ENCODE peak calls at places on chromosomes 5 and 9, in seven cellular contexts. One of them, this sample, is unnamed.

GRCh38 chr5:64954518-64954917 is 185.8 kb downstream of the CWC27 start:
- DNase-seq in spleen: no peak
- DNase-seq in AG04449: no peak
- DNase-seq in activated CD8-positive, alpha-beta T cell treated with anti-CD3 and anti-CD28 coated beads, Interleukin-2, amount 10 ng/mL, durations not matched to agents 7 days and 5 days: no peak
- DNase-seq in EL: no peak
- DNase-seq in PC-9: no peak
- DNase-seq in stimulated activated CD8-positive, alpha-beta memory T cell treated with anti-CD3 and anti-CD28 coated beads, Interleukin-4, amount 100 ng/mL, for 48 hours: no peak
- DNase-seq in this sample: no peak

GRCh38 chr5:172007795-172008465 is 1.5 kb upstream of the FBXW11 start:
- DNase-seq in AG04449: no peak
- DNase-seq in PC-9: no peak
- DNase-seq in activated CD8-positive, alpha-beta T cell treated with anti-CD3 and anti-CD28 coated beads, Interleukin-2, amount 10 ng/mL, durations not matched to agents 7 days and 5 days: no peak
- DNase-seq in stimulated activated CD8-positive, alpha-beta memory T cell treated with anti-CD3 and anti-CD28 coated beads, Interleukin-4, amount 100 ng/mL, for 48 hours: no peak
- DNase-seq in spleen: peak
- DNase-seq in EL: peak
- DNase-seq in this sample: no peak

GRCh38 chr5:143828710-143829109 is 16.7 kb downstream of the HMHB1 start:
- DNase-seq in PC-9: no peak
- DNase-seq in activated CD8-positive, alpha-beta T cell treated with anti-CD3 and anti-CD28 coated beads, Interleukin-2, amount 10 ng/mL, durations not matched to agents 7 days and 5 days: peak
- DNase-seq in spleen: no peak
- DNase-seq in stimulated activated CD8-positive, alpha-beta memory T cell treated with anti-CD3 and anti-CD28 coated beads, Interleukin-4, amount 100 ng/mL, for 48 hours: peak
- DNase-seq in AG04449: no peak
- DNase-seq in EL: no peak
- DNase-seq in this sample: no peak

GRCh38 chr5:180138214-180138975 is 66.8 kb upstream of the RNF130 start:
- DNase-seq in EL: no peak
- DNase-seq in spleen: no peak
- DNase-seq in activated CD8-positive, alpha-beta T cell treated with anti-CD3 and anti-CD28 coated beads, Interleukin-2, amount 10 ng/mL, durations not matched to agents 7 days and 5 days: peak
- DNase-seq in AG04449: no peak
- DNase-seq in stimulated activated CD8-positive, alpha-beta memory T cell treated with anti-CD3 and anti-CD28 coated beads, Interleukin-4, amount 100 ng/mL, for 48 hours: no peak
- DNase-seq in PC-9: no peak
- DNase-seq in this sample: peak

GRCh38 chr5:156693113-156693512 is 157.0 kb upstream of the PPP1R2B start:
- DNase-seq in PC-9: no peak
- DNase-seq in EL: no peak
- DNase-seq in AG04449: no peak
- DNase-seq in activated CD8-positive, alpha-beta T cell treated with anti-CD3 and anti-CD28 coated beads, Interleukin-2, amount 10 ng/mL, durations not matched to agents 7 days and 5 days: no peak
- DNase-seq in stimulated activated CD8-positive, alpha-beta memory T cell treated with anti-CD3 and anti-CD28 coated beads, Interleukin-4, amount 100 ng/mL, for 48 hours: no peak
- DNase-seq in spleen: no peak
- DNase-seq in this sample: no peak

GRCh38 chr9:18739641-18740318 is 265.8 kb downstream of the ADAMTSL1 start:
- DNase-seq in stimulated activated CD8-positive, alpha-beta memory T cell treated with anti-CD3 and anti-CD28 coated beads, Interleukin-4, amount 100 ng/mL, for 48 hours: no peak
- DNase-seq in PC-9: no peak
- DNase-seq in EL: no peak
- DNase-seq in AG04449: no peak
- DNase-seq in spleen: no peak
- DNase-seq in activated CD8-positive, alpha-beta T cell treated with anti-CD3 and anti-CD28 coated beads, Interleukin-2, amount 10 ng/mL, durations not matched to agents 7 days and 5 days: no peak
- DNase-seq in this sample: no peak

GRCh38 chr9:94553029-94553938 is 1.6 kb upstream of the PCAT7 start:
- DNase-seq in activated CD8-positive, alpha-beta T cell treated with anti-CD3 and anti-CD28 coated beads, Interleukin-2, amount 10 ng/mL, durations not matched to agents 7 days and 5 days: no peak
- DNase-seq in stimulated activated CD8-positive, alpha-beta memory T cell treated with anti-CD3 and anti-CD28 coated beads, Interleukin-4, amount 100 ng/mL, for 48 hours: no peak
- DNase-seq in EL: no peak
- DNase-seq in AG04449: no peak
- DNase-seq in PC-9: peak
- DNase-seq in spleen: no peak
- DNase-seq in this sample: no peak

GRCh38 chr5:110386782-110387181 is 339.7 kb downstream of the TMEM232 start:
- DNase-seq in EL: peak
- DNase-seq in activated CD8-positive, alpha-beta T cell treated with anti-CD3 and anti-CD28 coated beads, Interleukin-2, amount 10 ng/mL, durations not matched to agents 7 days and 5 days: no peak
- DNase-seq in PC-9: peak
- DNase-seq in stimulated activated CD8-positive, alpha-beta memory T cell treated with anti-CD3 and anti-CD28 coated beads, Interleukin-4, amount 100 ng/mL, for 48 hours: no peak
- DNase-seq in spleen: no peak
- DNase-seq in AG04449: peak
- DNase-seq in this sample: peak

GRCh38 chr5:170362102-170362501 is 27.1 kb downstream of the KCNMB1 start:
- DNase-seq in spleen: no peak
- DNase-seq in PC-9: no peak
- DNase-seq in activated CD8-positive, alpha-beta T cell treated with anti-CD3 and anti-CD28 coated beads, Interleukin-2, amount 10 ng/mL, durations not matched to agents 7 days and 5 days: no peak
- DNase-seq in EL: no peak
- DNase-seq in stimulated activated CD8-positive, alpha-beta memory T cell treated with anti-CD3 and anti-CD28 coated beads, Interleukin-4, amount 100 ng/mL, for 48 hours: no peak
- DNase-seq in AG04449: no peak
- DNase-seq in this sample: no peak

GRCh38 chr5:120576588-120576987 is 112.5 kb downstream of the PRR16 start:
- DNase-seq in PC-9: no peak
- DNase-seq in EL: no peak
- DNase-seq in spleen: no peak
- DNase-seq in stimulated activated CD8-positive, alpha-beta memory T cell treated with anti-CD3 and anti-CD28 coated beads, Interleukin-4, amount 100 ng/mL, for 48 hours: no peak
- DNase-seq in AG04449: no peak
- DNase-seq in activated CD8-positive, alpha-beta T cell treated with anti-CD3 and anti-CD28 coated beads, Interleukin-2, amount 10 ng/mL, durations not matched to agents 7 days and 5 days: no peak
- DNase-seq in this sample: no peak

GRCh38 chr5:81315336-81315735 is 13.9 kb downstream of the ZCCHC9 start:
- DNase-seq in PC-9: no peak
- DNase-seq in stimulated activated CD8-positive, alpha-beta memory T cell treated with anti-CD3 and anti-CD28 coated beads, Interleukin-4, amount 100 ng/mL, for 48 hours: no peak
- DNase-seq in activated CD8-positive, alpha-beta T cell treated with anti-CD3 and anti-CD28 coated beads, Interleukin-2, amount 10 ng/mL, durations not matched to agents 7 days and 5 days: no peak
- DNase-seq in spleen: no peak
- DNase-seq in EL: peak
- DNase-seq in AG04449: peak
- DNase-seq in this sample: no peak

GRCh38 chr9:34554211-34555001 is 31.6 kb upstream of the ENHO start:
- DNase-seq in PC-9: no peak
- DNase-seq in AG04449: no peak
- DNase-seq in spleen: peak
- DNase-seq in activated CD8-positive, alpha-beta T cell treated with anti-CD3 and anti-CD28 coated beads, Interleukin-2, amount 10 ng/mL, durations not matched to agents 7 days and 5 days: no peak
- DNase-seq in stimulated activated CD8-positive, alpha-beta memory T cell treated with anti-CD3 and anti-CD28 coated beads, Interleukin-4, amount 100 ng/mL, for 48 hours: no peak
- DNase-seq in EL: no peak
- DNase-seq in this sample: no peak